ENCODE peak calls at places on chromosome 22, in five cellular contexts. I is tibial artery, M is pancreas, Z is adrenal gland, S is heart right ventricle. D is an unnamed sample.

GRCh38 chr22:18057568-18058209 is 20.1 kb upstream of the PEX26 start:
- DNase-seq in M (peak), I (peak), S (no peak), Z (peak), D (peak)

GRCh38 chr22:26134654-26135330 is 34.5 kb upstream of the SEZ6L start:
- DNase-seq in S (no peak), Z (no peak), I (no peak), M (no peak), D (no peak)

GRCh38 chr22:17087176-17088131 is 2.7 kb downstream of the IL17RA start:
- DNase-seq in S (no peak), Z (no peak), M (no peak), I (no peak), D (no peak)

GRCh38 chr22:30243671-30244465 is 2.7 kb downstream of the LIF start:
- DNase-seq in M (no peak), S (no peak), Z (no peak), I (no peak), D (no peak)

GRCh38 chr22:44523981-44524759 is 26.1 kb upstream of the RTL6 start:
- DNase-seq in I (no peak), S (no peak), Z (peak), M (no peak), D (peak)

GRCh38 chr22:18090286-18090685 is 12.5 kb downstream of the PEX26 start:
- DNase-seq in Z (no peak), S (no peak), M (no peak), I (no peak), D (no peak)

GRCh38 chr22:22897036-22897435 is 9.4 kb downstream of the IGLL5 start:
- DNase-seq in M (no peak), Z (no peak), S (no peak), I (peak), D (no peak)

GRCh38 chr22:46053563-46054090 is 76.7 kb upstream of the WNT7B start:
- DNase-seq in S (peak), I (peak), Z (peak), M (peak), D (no peak)

GRCh38 chr22:49418943-49419342 is 408.7 kb downstream of the BRD1 start:
- DNase-seq in M (no peak), I (no peak), Z (no peak), S (no peak), D (no peak)

GRCh38 chr22:23193882-23194281 is 13.6 kb downstream of the BCR start:
- DNase-seq in Z (no peak), S (no peak), I (no peak), M (no peak), D (no peak)

GRCh38 chr22:44838316-44839016 is 86.1 kb downstream of the ARHGAP8 start:
- DNase-seq in I (no peak), Z (no peak), S (no peak), M (no peak), D (no peak)

GRCh38 chr22:23399367-23400285 is 180.5 kb downstream of the IGLL1 start:
- DNase-seq in M (peak), S (no peak), Z (no peak), I (no peak), D (no peak)

GRCh38 chr22:19757985-19758895 is 2.3 kb upstream of the TBX1 start:
- DNase-seq in M (no peak), Z (no peak), S (no peak), I (no peak), D (no peak)

GRCh38 chr22:19478086-19478392 is 954 bp downstream of the UFD1 start:
- DNase-seq in I (no peak), S (no peak), M (no peak), Z (no peak), D (no peak)

GRCh38 chr22:45709866-45710265 is 38.2 kb downstream of the ATXN10 start:
- DNase-seq in S (no peak), I (no peak), M (no peak), Z (no peak), D (no peak)

GRCh38 chr22:44454113-44454769 is 43.8 kb downstream of the RTL6 start:
- DNase-seq in M (no peak), I (no peak), Z (peak), S (no peak), D (peak)

GRCh38 chr22:36166518-36167220 is 6.1 kb upstream of the APOL3 start:
- DNase-seq in M (no peak), Z (no peak), S (no peak), I (no peak), D (peak)

GRCh38 chr22:20283674-20284066 is 15.6 kb upstream of the RTN4R start:
- DNase-seq in I (no peak), Z (no peak), M (no peak), S (no peak), D (no peak)

GRCh38 chr22:28594784-28595324 is 84.8 kb downstream of the TTC28 start:
- DNase-seq in S (no peak), M (no peak), I (no peak), Z (no peak), D (no peak)

GRCh38 chr22:42160830-42161696 is 30.5 kb upstream of the CYP2D6 start:
- DNase-seq in Z (no peak), S (no peak), I (no peak), M (no peak), D (no peak)
- H3K27ac ChIP-seq in Z (no peak), S (no peak), I (no peak), M (no peak), D (no peak)

GRCh38 chr22:31861226-31861840 is 83.0 kb upstream of the YWHAH start:
- DNase-seq in Z (no peak), M (no peak), I (no peak), S (no peak), D (no peak)

GRCh38 chr22:31853736-31854500 is 90.4 kb upstream of the YWHAH start:
- DNase-seq in Z (no peak), M (no peak), S (no peak), I (no peak), D (no peak)

GRCh38 chr22:31852691-31853370 is 91.5 kb upstream of the YWHAH start:
- DNase-seq in Z (no peak), S (no peak), I (no peak), M (no peak), D (no peak)

GRCh38 chr22:31857247-31857646 is 87.1 kb upstream of the YWHAH start:
- DNase-seq in M (no peak), Z (no peak), S (no peak), I (no peak), D (no peak)
- H3K27ac ChIP-seq in M (peak), Z (no peak), S (no peak), I (no peak), D (no peak)

GRCh38 chr22:42646569-42647525 is 2.3 kb downstream of the CYB5R3 start:
- DNase-seq in I (no peak), M (peak), Z (peak), S (peak), D (peak)
- H3K27ac ChIP-seq in I (peak), M (peak), Z (peak), S (peak), D (peak)

GRCh38 chr22:40414306-40414705 is 43.9 kb downstream of the SGSM3 start:
- DNase-seq in M (no peak), S (no peak), I (no peak), Z (no peak), D (no peak)
- H3K27ac ChIP-seq in M (no peak), S (no peak), I (no peak), Z (peak), D (no peak)

DNA sequence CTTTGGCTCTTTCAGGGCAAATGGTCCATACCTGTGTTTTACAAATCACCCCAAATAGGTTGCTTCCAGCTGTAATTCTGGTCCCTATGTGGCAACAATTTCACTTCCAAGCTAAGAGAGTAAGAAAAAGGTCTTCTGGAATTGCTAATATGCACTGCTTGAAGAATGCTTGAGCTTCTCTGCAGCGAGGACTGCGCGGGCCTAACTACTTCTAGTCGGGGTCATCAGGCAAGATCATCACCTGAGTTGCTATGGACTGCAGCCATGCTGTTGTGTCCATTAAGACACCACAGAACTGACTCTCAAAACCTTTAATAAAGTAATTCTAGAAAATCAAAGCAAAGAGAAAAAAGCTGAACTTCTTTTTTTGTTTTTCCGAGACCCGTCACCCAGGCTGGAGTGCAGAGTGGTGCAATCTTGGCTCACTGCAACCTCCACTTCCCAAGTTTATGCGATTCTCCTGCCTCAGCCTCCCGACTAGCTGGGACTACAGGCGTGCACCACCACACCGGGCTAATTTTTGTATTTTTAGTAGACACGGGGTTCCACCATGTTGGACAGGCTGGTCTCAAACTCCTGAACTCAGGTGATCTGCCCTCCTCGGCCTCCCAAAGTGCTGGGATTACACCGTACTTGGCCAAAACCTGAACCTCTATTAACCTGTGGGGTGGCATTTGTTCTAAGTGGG is 2.2 kb downstream of the JOSD1 start:
- DNase-seq in S (no peak), Z (no peak), M (no peak), I (no peak), D (no peak)
- H3K27ac ChIP-seq in S (peak), Z (peak), M (peak), I (peak), D (peak)

GRCh38 chr22:27557554-27558060 is 243.9 kb downstream of the MN1 start:
- DNase-seq in S (no peak), Z (no peak), I (no peak), M (no peak), D (no peak)
- H3K27ac ChIP-seq in S (no peak), Z (no peak), I (no peak), M (no peak), D (no peak)